ENCODE peak calls at places on chromosomes 1 and 21, in four cellular contexts. Q is AG04450, W is BJ, R is fibroblast of lung. H is an unnamed sample.

GRCh38 chr1:224377676-224378006 is 21.0 kb downstream of the CNIH4 start:
- DNase-seq in Q (no peak), W (no peak), R (peak; percentile 67), H (peak; percentile 77)

GRCh38 chr1:36156329-36157114 is 562 bp downstream of the MAP7D1 start:
- DNase-seq in R (peak; percentile 59), Q (no peak), W (no peak), H (peak; percentile 70)

GRCh38 chr1:183687546-183688279 is 34.6 kb upstream of the APOBEC4 start:
- DNase-seq in Q (no peak), W (no peak), R (no peak), H (no peak)

GRCh38 chr1:170804879-170805278 is 130.5 kb upstream of the MROH9 start:
- DNase-seq in R (no peak), Q (no peak), W (no peak), H (no peak)

GRCh38 chr1:154742586-154742985 is 127.5 kb downstream of the KCNN3 start:
- DNase-seq in Q (no peak), W (no peak), R (no peak), H (no peak)

GRCh38 chr1:95118019-95118499 is 904 bp downstream of the TLCD4 start:
- DNase-seq in R (peak; percentile 7), Q (no peak), W (no peak), H (peak; percentile 21)

GRCh38 chr21:13854638-13855037 is 245.1 kb downstream of the POTED start:
- DNase-seq in W (no peak), Q (no peak), R (no peak), H (no peak)

GRCh38 chr21:29245104-29245643 is 53.5 kb upstream of the BACH1 start:
- DNase-seq in R (no peak), Q (no peak), W (no peak), H (peak; percentile 64)

GRCh38 chr1:151287341-151287699 is 5.2 kb downstream of the ZNF687 start:
- DNase-seq in R (no peak), W (no peak), Q (no peak), H (no peak)

GRCh38 chr1:162159515-162159914 is 90.0 kb downstream of the NOS1AP start:
- DNase-seq in R (no peak), Q (no peak), W (no peak), H (no peak)

GRCh38 chr1:201505505-201505893 is 1.4 kb downstream of the CSRP1 start:
- DNase-seq in R (peak; percentile 77), W (no peak), Q (no peak), H (no peak)

GRCh38 chr1:179883040-179883501 is 986 bp downstream of the TOR1AIP1 start:
- DNase-seq in W (no peak), Q (no peak), R (no peak), H (peak; percentile 75)

GRCh38 chr1:39613250-39613649 is 26.2 kb downstream of the HEYL start:
- DNase-seq in R (peak; percentile 19), W (no peak), Q (peak; percentile 16), H (no peak)

GRCh38 chr1:18062180-18062579 is 45.4 kb upstream of the IGSF21 start:
- DNase-seq in Q (no peak), R (no peak), W (no peak), H (no peak)

GRCh38 chr1:101174722-101175121 is 62.1 kb upstream of the S1PR1 start:
- DNase-seq in W (peak; percentile 74), R (peak; percentile 21), Q (peak; percentile 33), H (no peak)

GRCh38 chr1:3292051-3292722 is 162.3 kb upstream of the ARHGEF16 start:
- DNase-seq in R (no peak), W (no peak), Q (no peak), H (no peak)

GRCh38 chr1:32181563-32181962 is 2.1 kb downstream of the TXLNA start:
- DNase-seq in Q (no peak), W (no peak), R (no peak), H (no peak)

GRCh38 chr1:206457408-206457807 is 12.9 kb upstream of the IKBKE start:
- DNase-seq in W (no peak), Q (no peak), R (no peak), H (no peak)

GRCh38 chr1:223706077-223706988 is 6.0 kb upstream of the CAPN2 start:
- DNase-seq in R (peak; percentile 98), W (no peak), Q (peak; percentile 92), H (no peak)

GRCh38 chr1:31273619-31274018 is 23.0 kb downstream of the SNRNP40 start:
- DNase-seq in Q (no peak), W (no peak), R (no peak), H (no peak)

GRCh38 chr1:107464827-107465226 is 324.0 kb downstream of the NTNG1 start:
- DNase-seq in Q (no peak), W (no peak), R (no peak), H (peak; percentile 16)

GRCh38 chr1:63951076-63951946 is 177.5 kb downstream of the ROR1 start:
- DNase-seq in R (no peak), Q (no peak), W (no peak), H (no peak)

GRCh38 chr1:212771341-212771740 is 20.2 kb downstream of the NSL1 start:
- DNase-seq in W (no peak), R (no peak), Q (no peak), H (no peak)

GRCh38 chr1:6686294-6686693 is 15.3 kb downstream of the DNAJC11 start:
- DNase-seq in R (no peak), Q (no peak), W (no peak), H (no peak)

GRCh38 chr1:21052034-21052433 is 124.7 kb downstream of the EIF4G3 start:
- DNase-seq in W (no peak), R (no peak), Q (no peak), H (no peak)

GRCh38 chr1:92118826-92119225 is 38.7 kb downstream of the BTBD8 start:
- DNase-seq in R (no peak), W (no peak), Q (no peak), H (no peak)

GRCh38 chr1:10795305-10796021 is 983 bp downstream of the CASZ1 start:
- DNase-seq in W (no peak), R (no peak), Q (no peak), H (no peak)

GRCh38 chr1:217590598-217590997 is 40.3 kb downstream of the GPATCH2 start:
- DNase-seq in Q (no peak), W (no peak), R (no peak), H (no peak)

GRCh38 chr1:209368864-209369598 is 214.5 kb upstream of the CAMK1G start:
- DNase-seq in W (peak; percentile 86), Q (peak; percentile 83), R (peak; percentile 96), H (no peak)

GRCh38 chr1:3304692-3305091 is 149.8 kb upstream of the ARHGEF16 start:
- DNase-seq in Q (no peak), R (no peak), W (no peak), H (no peak)

GRCh38 chr21:15514073-15514946 is 215.5 kb upstream of the USP25 start:
- DNase-seq in R (no peak), Q (no peak), W (no peak), H (peak; percentile 70)

GRCh38 chr1:84143796-84144565 is at the start of gene PRKACB:
- DNase-seq in Q (no peak), W (no peak), R (peak; percentile 34), H (peak; percentile 53)

GRCh38 chr1:84148758-84149157 is 4.7 kb downstream of the PRKACB start:
- DNase-seq in R (no peak), W (no peak), Q (no peak), H (no peak)

GRCh38 chr1:84141177-84142003 is 2.7 kb upstream of the PRKACB start:
- DNase-seq in Q (no peak), R (peak; percentile 62), W (no peak), H (no peak)

GRCh38 chr1:84146375-84147032 is 2.4 kb downstream of the PRKACB start:
- DNase-seq in W (no peak), R (peak; percentile 66), Q (peak; percentile 30), H (no peak)

GRCh38 chr1:84145051-84145450 is 980 bp downstream of the PRKACB start:
- DNase-seq in Q (no peak), R (no peak), W (no peak), H (no peak)
- H3K4me3 ChIP-seq in Q (no peak overlapping the region), R (no peak overlapping the region), W (no peak overlapping the region), H (no peak overlapping the region)

GRCh38 chr1:115678141-115678540 is 36.4 kb downstream of the VANGL1 start:
- DNase-seq in R (no peak), Q (no peak), W (no peak), H (no peak)

GRCh38 chr1:115679141-115679611 is 37.4 kb downstream of the VANGL1 start:
- DNase-seq in Q (peak; percentile 30), W (no peak), R (peak; percentile 78), H (peak; percentile 41)

GRCh38 chr1:115676498-115677171 is 34.9 kb downstream of the VANGL1 start:
- DNase-seq in R (no peak), Q (no peak), W (no peak), H (no peak)

GRCh38 chr1:115677172-115677542 is 35.4 kb downstream of the VANGL1 start:
- DNase-seq in W (no peak), Q (no peak), R (no peak), H (peak; percentile 55)

DNA sequence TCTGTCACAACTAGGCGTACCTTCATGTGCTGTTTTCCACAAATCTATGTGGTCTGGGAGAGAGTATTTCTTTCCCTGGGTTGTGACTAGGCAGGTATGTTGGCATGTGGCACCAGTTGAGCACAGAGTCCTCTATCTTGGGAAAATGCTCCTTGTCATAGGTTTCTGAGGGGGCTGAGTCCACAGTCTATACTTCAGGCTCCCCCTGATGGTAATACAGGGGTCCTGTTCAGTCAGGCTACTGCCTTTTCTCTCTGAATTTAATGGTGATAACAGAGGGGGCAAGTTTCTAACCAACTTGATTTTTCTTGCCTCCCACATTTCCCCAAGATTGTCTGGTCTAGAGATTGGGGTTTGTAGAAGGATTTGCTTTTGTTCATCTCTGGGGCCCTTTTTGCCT is 35.8 kb downstream of the VANGL1 start:
- DNase-seq in W (no peak), R (no peak), Q (no peak), H (no peak)
- TF ChIP-seq CTCF in W (no peak), R (peak; percentile 9), Q (no peak), H (no peak)

GRCh38 chr21:44875341-44875740 is 1.9 kb upstream of the PTTG1IP start:
- DNase-seq in W (no peak), R (peak; percentile 69), Q (no peak), H (peak; percentile 59)
- H3K4me3 ChIP-seq in W (no peak overlapping the region), R (peak overlapping the region; percentile 35), Q (no peak overlapping the region), H (peak overlapping the region; percentile 70)

DNA sequence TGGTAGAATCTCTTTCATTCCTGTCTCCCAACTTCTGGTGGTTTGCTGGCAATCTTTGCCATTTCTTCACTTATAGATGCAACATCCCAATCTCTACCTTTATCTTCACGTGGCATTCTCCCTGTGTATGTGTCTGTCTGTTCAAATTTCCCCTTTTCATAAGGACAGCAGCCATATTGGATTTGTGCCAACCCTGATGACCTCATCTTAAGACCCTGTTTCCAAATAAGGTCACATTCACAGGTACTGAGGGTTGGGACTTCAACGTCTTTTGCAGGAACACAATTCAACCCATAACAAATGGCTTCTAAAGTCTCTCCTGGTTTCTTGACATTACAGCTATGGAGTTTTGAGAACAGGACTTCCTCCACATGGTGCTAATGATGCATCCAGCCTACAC is 84.5 kb upstream of the OLIG2 start:
- DNase-seq in W (no peak), Q (no peak), R (no peak), H (no peak)
- TF ChIP-seq CTCF in W (no peak), Q (no peak), R (no peak), H (no peak)

GRCh38 chr1:57112148-57112547 is 146.3 kb upstream of the C8B start:
- DNase-seq in R (no peak), W (no peak), Q (no peak), H (no peak)
- H3K4me3 ChIP-seq in R (no peak overlapping the region), W (no peak overlapping the region), Q (no peak overlapping the region), H (no peak overlapping the region)